ENCODE peak calls at places on chromosomes 1 and 21, in ten cellular contexts. K, O, X, G, U, R, N, C, P and Z are unnamed samples. For H3K27me3, the result is how much of the 10 kb centered on the place peaks cover.

GRCh38 chr1:58779837-58780585 is 3.8 kb downstream of the JUN start:
- DNase-seq in K (peak), O (peak), X (no peak), G (peak), U (peak), R (no peak), N (peak), C (no peak), P (no peak), Z (peak)

GRCh38 chr1:180234369-180235076 is 4.5 kb downstream of the LHX4 start:
- DNase-seq in K (no peak), O (no peak), X (peak), G (no peak), U (no peak), R (no peak), N (no peak), C (no peak), P (no peak), Z (peak)

GRCh38 chr1:19308509-19308907 is 3.4 kb downstream of the AKR7A2 start:
- DNase-seq in K (no peak), O (no peak), X (no peak), G (no peak), U (no peak), R (no peak), N (no peak), C (no peak), P (no peak), Z (no peak)

GRCh38 chr1:182652933-182653332 is 31.5 kb downstream of the RGS8 start:
- DNase-seq in K (no peak), O (no peak), X (no peak), G (no peak), U (no peak), R (no peak), N (no peak), C (no peak), P (no peak), Z (no peak)

GRCh38 chr1:165844933-165845332 is 17.5 kb downstream of the UCK2 start:
- DNase-seq in K (no peak), O (no peak), X (no peak), G (no peak), U (no peak), R (no peak), N (no peak), C (no peak), P (no peak), Z (no peak)

GRCh38 chr1:39076127-39076798 is 50.1 kb downstream of the NDUFS5 start:
- DNase-seq in K (peak), O (peak), X (no peak), G (peak), U (peak), R (peak), N (peak), C (no peak), P (no peak), Z (no peak)

GRCh38 chr1:59219926-59220325 is 77.0 kb upstream of the FGGY start:
- DNase-seq in K (no peak), O (peak), X (no peak), G (no peak), U (no peak), R (no peak), N (no peak), C (no peak), P (no peak), Z (no peak)

GRCh38 chr1:183493540-183494245 is 21.4 kb downstream of the SMG7 start:
- DNase-seq in K (no peak), O (no peak), X (peak), G (peak), U (no peak), R (peak), N (no peak), C (no peak), P (no peak), Z (no peak)

GRCh38 chr1:21534674-21535378 is 25.6 kb downstream of the ALPL start:
- DNase-seq in K (peak), O (peak), X (no peak), G (peak), U (peak), R (peak), N (peak), C (peak), P (no peak), Z (peak)

GRCh38 chr1:173771536-173771935 is 52.9 kb upstream of the DARS2 start:
- DNase-seq in K (no peak), O (no peak), X (no peak), G (no peak), U (no peak), R (no peak), N (no peak), C (no peak), P (no peak), Z (no peak)

GRCh38 chr1:84603941-84604830 is 29.9 kb upstream of the CTBS start:
- DNase-seq in K (peak), O (peak), X (no peak), G (peak), U (peak), R (peak), N (no peak), C (no peak), P (no peak), Z (no peak)

GRCh38 chr1:114753143-114753542 is 4.6 kb downstream of the CSDE1 start:
- DNase-seq in K (no peak), O (no peak), X (no peak), G (no peak), U (no peak), R (no peak), N (no peak), C (no peak), P (no peak), Z (no peak)

GRCh38 chr21:33924766-33925100 is 9.1 kb upstream of the ATP5PO start:
- DNase-seq in K (no peak), O (no peak), X (no peak), G (peak), U (no peak), R (no peak), N (no peak), C (no peak), P (no peak), Z (peak)

GRCh38 chr1:100141192-100141591 is 8.2 kb downstream of the TRMT13 start:
- DNase-seq in K (no peak), O (no peak), X (no peak), G (no peak), U (no peak), R (no peak), N (no peak), C (no peak), P (no peak), Z (no peak)

GRCh38 chr21:17451364-17451869 is 61.4 kb upstream of the CXADR start:
- DNase-seq in K (no peak), O (peak), X (no peak), G (peak), U (no peak), R (no peak), N (no peak), C (no peak), P (peak), Z (no peak)

GRCh38 chr1:228316589-228317387 is 89.8 kb downstream of the TRIM11 start:
- DNase-seq in K (no peak), O (no peak), X (peak), G (no peak), U (no peak), R (no peak), N (no peak), C (no peak), P (no peak), Z (no peak)

GRCh38 chr1:47818682-47819502 is 178.3 kb downstream of the TRABD2B start:
- DNase-seq in K (no peak), O (no peak), X (no peak), G (no peak), U (no peak), R (no peak), N (no peak), C (no peak), P (no peak), Z (no peak)

GRCh38 chr1:42179275-42179674 is 14.7 kb upstream of the GUCA2A start:
- DNase-seq in K (no peak), O (peak), X (no peak), G (no peak), U (no peak), R (no peak), N (no peak), C (no peak), P (no peak), Z (no peak)

GRCh38 chr1:59404725-59405124 is 107.8 kb downstream of the FGGY start:
- DNase-seq in K (no peak), O (no peak), X (no peak), G (no peak), U (no peak), R (no peak), N (no peak), C (no peak), P (no peak), Z (no peak)

GRCh38 chr1:43444827-43445225 is 8.9 kb downstream of the HYI start:
- DNase-seq in K (no peak), O (no peak), X (no peak), G (no peak), U (no peak), R (peak), N (peak), C (no peak), P (no peak), Z (no peak)

GRCh38 chr1:241611063-241611462 is 29.1 kb downstream of the CHML start:
- DNase-seq in K (peak), O (peak), X (no peak), G (peak), U (no peak), R (peak), N (no peak), C (no peak), P (no peak), Z (no peak)

GRCh38 chr1:91502882-91503184 is 2.2 kb downstream of the CDC7 start:
- DNase-seq in K (peak), O (peak), X (no peak), G (peak), U (no peak), R (peak), N (no peak), C (peak), P (no peak), Z (no peak)

GRCh38 chr1:42756956-42757891 is 9.6 kb downstream of the P3H1 start:
- DNase-seq in K (peak), O (peak), X (no peak), G (peak), U (no peak), R (peak), N (no peak), C (peak), P (peak), Z (peak)

GRCh38 chr1:153970346-153970745 is 2.6 kb downstream of the CREB3L4 start:
- DNase-seq in K (no peak), O (no peak), X (no peak), G (no peak), U (no peak), R (no peak), N (no peak), C (no peak), P (no peak), Z (no peak)

GRCh38 chr1:153968972-153969371 is 1.3 kb downstream of the CREB3L4 start:
- DNase-seq in K (no peak), O (no peak), X (no peak), G (no peak), U (no peak), R (no peak), N (no peak), C (no peak), P (no peak), Z (no peak)

GRCh38 chr1:153968400-153968799 is 698 bp downstream of the CREB3L4 start:
- DNase-seq in K (no peak), O (no peak), X (no peak), G (no peak), U (no peak), R (peak), N (no peak), C (no peak), P (no peak), Z (no peak)

GRCh38 chr1:153967109-153967999 is at the start of gene CREB3L4:
- DNase-seq in K (peak), O (peak), X (peak), G (peak), U (peak), R (peak), N (peak), C (peak), P (peak), Z (peak)

GRCh38 chr1:153968000-153968363 is 280 bp downstream of the CREB3L4 start:
- DNase-seq in K (peak), O (no peak), X (no peak), G (peak), U (no peak), R (no peak), N (peak), C (no peak), P (no peak), Z (peak)
- TF ChIP-seq CTCF in K (no peak), O (no peak), X (no peak), G (no peak), U (no peak), R (no peak), N (no peak), C (no peak), P (no peak), Z (no peak)

GRCh38 chr21:45922648-45923047 is 58.9 kb upstream of the COL6A1 start:
- DNase-seq in K (no peak), O (no peak), X (peak), G (no peak), U (no peak), R (no peak), N (no peak), C (no peak), P (no peak), Z (no peak)
- H3K27me3 ChIP-seq in K (under half), O (under half), X (under half), G (under half), U (under half), R (under half), N (under half), C (under half), P (under half), Z (under half)

GRCh38 chr1:235588916-235589515 is 60.6 kb downstream of the GNG4 start:
- DNase-seq in K (peak), O (peak), X (no peak), G (peak), U (no peak), R (peak), N (peak), C (peak), P (no peak), Z (no peak)

GRCh38 chr1:235584973-235585372 is 64.6 kb downstream of the GNG4 start:
- DNase-seq in K (no peak), O (no peak), X (no peak), G (no peak), U (no peak), R (no peak), N (no peak), C (no peak), P (no peak), Z (no peak)

GRCh38 chr1:235588156-235588555 is 61.4 kb downstream of the GNG4 start:
- DNase-seq in K (no peak), O (no peak), X (no peak), G (no peak), U (no peak), R (no peak), N (no peak), C (no peak), P (no peak), Z (no peak)

GRCh38 chr1:235586413-235586812 is 63.2 kb downstream of the GNG4 start:
- DNase-seq in K (no peak), O (no peak), X (no peak), G (no peak), U (no peak), R (no peak), N (no peak), C (no peak), P (no peak), Z (no peak)

DNA sequence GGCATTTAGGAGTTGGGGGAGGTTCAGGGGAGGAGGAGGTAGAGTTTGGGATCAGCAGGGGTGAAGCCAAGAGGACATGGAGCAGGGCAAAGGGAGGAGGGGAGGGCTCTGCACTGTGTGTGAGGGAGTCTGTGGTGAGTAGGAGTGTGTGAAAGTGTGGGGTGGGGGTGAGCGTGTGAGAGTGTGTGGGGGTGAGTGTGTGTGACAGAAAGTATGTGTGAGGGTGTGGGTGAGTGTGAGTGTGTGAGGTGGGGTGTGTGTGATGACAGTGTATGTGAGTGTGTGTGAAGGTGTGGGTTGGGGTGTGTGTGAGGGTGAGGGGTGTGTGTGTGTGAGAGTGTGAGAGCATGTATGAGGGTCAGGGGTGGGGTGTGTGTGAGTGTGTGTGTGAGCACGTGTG is 62.6 kb downstream of the GNG4 start:
- DNase-seq in K (no peak), O (no peak), X (no peak), G (no peak), U (no peak), R (no peak), N (no peak), C (no peak), P (no peak), Z (no peak)
- TF ChIP-seq CTCF in K (no peak), O (no peak), X (no peak), G (no peak), U (no peak), R (no peak), N (no peak), C (no peak), P (no peak), Z (no peak)

DNA sequence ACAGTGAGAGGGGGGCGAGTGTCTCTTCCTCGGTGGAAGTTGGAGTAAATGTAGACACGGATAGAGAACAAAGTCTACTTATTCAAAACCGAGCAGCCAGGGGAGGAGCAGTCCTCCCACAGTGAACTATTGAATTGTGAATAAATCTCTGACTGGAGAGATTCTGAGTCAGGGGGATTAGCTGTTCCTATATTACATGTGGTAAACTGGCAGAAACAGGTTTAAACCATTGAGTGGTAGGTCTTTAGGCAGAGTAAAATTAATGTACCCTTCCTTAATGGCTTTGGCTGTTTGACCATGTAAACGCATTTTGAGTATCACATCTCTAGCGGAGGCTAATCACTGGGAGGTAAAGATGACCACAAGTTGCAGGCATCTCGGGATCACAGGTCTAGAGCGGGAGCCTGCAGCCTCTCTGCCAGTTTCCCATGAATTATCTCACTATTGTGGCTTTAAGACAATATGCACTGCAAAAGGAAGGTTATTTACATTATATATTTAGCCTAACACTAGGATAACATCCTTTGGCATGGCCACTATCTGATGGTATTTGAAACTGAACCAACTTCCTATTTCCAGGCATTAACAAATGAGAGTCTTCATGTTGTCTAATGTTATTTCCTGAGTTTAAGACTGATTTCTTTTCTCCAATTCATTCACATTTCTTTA is 7.9 kb upstream of the DISC1 start:
- DNase-seq in K (no peak), O (no peak), X (no peak), G (no peak), U (no peak), R (no peak), N (no peak), C (no peak), P (no peak), Z (no peak)
- H3K27me3 ChIP-seq in K (under half), O (under half), X (under half), G (under half), U (under half), R (under half), N (under half), C (under half), P (under half), Z (under half)

GRCh38 chr1:149997585-149998262 is 12.8 kb downstream of the OTUD7B start:
- DNase-seq in K (no peak), O (no peak), X (no peak), G (no peak), U (no peak), R (no peak), N (no peak), C (no peak), P (no peak), Z (no peak)
- TF ChIP-seq CTCF in K (no peak), O (no peak), X (no peak), G (no peak), U (no peak), R (no peak), N (no peak), C (no peak), P (no peak), Z (no peak)

GRCh38 chr1:161266836-161267235 is 8.3 kb downstream of the PCP4L1 start:
- DNase-seq in K (no peak), O (no peak), X (no peak), G (no peak), U (no peak), R (no peak), N (peak), C (no peak), P (no peak), Z (no peak)
- H3K27me3 ChIP-seq in K (under half), O (under half), X (under half), G (under half), U (under half), R (under half), N (under half), C (under half), P (under half), Z (under half)

GRCh38 chr1:105793541-105794146 is 1262.8 kb upstream of the PRMT6 start:
- DNase-seq in K (peak), O (no peak), X (no peak), G (peak), U (no peak), R (peak), N (peak), C (peak), P (no peak), Z (peak)
- TF ChIP-seq CTCF in K (peak), O (peak), X (peak), G (peak), U (peak), R (peak), N (peak), C (peak), P (peak), Z (peak)

GRCh38 chr1:53732912-53733317 is 6.0 kb downstream of the GLIS1 start:
- DNase-seq in K (no peak), O (peak), X (no peak), G (peak), U (no peak), R (no peak), N (no peak), C (no peak), P (peak), Z (no peak)

GRCh38 chr1:53735261-53735660 is 3.7 kb downstream of the GLIS1 start:
- DNase-seq in K (no peak), O (no peak), X (no peak), G (peak), U (no peak), R (no peak), N (no peak), C (no peak), P (no peak), Z (no peak)

GRCh38 chr1:53734650-53735211 is 4.2 kb downstream of the GLIS1 start:
- DNase-seq in K (peak), O (peak), X (no peak), G (peak), U (no peak), R (no peak), N (no peak), C (no peak), P (peak), Z (no peak)

GRCh38 chr1:53733447-53733931 is 5.5 kb downstream of the GLIS1 start:
- DNase-seq in K (no peak), O (no peak), X (no peak), G (no peak), U (no peak), R (no peak), N (no peak), C (no peak), P (no peak), Z (no peak)

DNA sequence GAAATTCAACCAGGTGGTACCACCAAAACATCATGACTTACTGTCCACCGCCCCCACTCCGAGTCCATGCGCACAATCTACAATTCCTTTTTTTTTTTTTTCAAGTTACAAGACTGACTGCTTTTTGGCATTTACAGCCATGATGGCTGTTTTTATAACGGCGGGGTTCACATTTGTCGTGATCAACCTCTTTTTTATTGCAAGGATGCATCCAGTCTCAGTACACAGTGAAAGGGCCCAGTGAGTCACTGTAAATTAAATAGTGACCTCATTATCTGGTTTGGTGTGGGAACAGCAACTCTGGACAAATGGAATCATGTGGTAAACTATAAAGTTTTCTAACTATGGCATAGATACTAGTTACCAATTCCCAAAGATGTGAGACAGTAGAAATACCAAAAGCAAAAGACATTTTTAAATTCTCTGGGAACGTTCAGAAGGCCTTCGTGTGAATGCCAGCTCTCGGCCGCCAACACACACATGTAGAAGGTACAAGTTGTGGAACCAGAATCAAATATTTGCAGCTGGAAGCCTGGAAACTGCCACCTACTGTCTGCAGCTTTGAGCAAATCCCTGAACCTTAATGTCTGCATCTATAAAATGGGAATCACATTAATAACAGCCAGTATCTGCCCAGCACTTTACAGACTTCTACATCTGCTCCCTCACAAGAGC is 4.9 kb downstream of the GLIS1 start:
- DNase-seq in K (no peak), O (peak), X (no peak), G (peak), U (no peak), R (no peak), N (no peak), C (no peak), P (no peak), Z (no peak)
- H3K27me3 ChIP-seq in K (half or more), O (under half), X (under half), G (under half), U (under half), R (half or more), N (under half), C (under half), P (under half), Z (under half)